ENCODE peak calls at places on chromosome 3, in five cellular contexts. D, M, L, I and G are unnamed samples.

GRCh38 chr3:141241248-141242034 is 9.8 kb downstream of the PXYLP1 start:
- DNase-seq in D (no peak), M (peak), L (no peak), I (no peak), G (peak)

GRCh38 chr3:194375921-194376570 is 6.5 kb upstream of the LRRC15 start:
- DNase-seq in D (no peak), M (no peak), L (no peak), I (no peak), G (no peak)

GRCh38 chr3:187850256-187851010 is 105.2 kb upstream of the BCL6 start:
- DNase-seq in D (no peak), M (no peak), L (no peak), I (peak), G (no peak)

GRCh38 chr3:5019411-5020261 is 40.4 kb downstream of the BHLHE40 start:
- DNase-seq in D (no peak), M (no peak), L (no peak), I (peak), G (no peak)

GRCh38 chr3:98282205-98282604 is at the start of gene OR5H2:
- DNase-seq in D (no peak), M (no peak), L (no peak), I (no peak), G (no peak)

GRCh38 chr3:182050932-182051331 is 339.2 kb downstream of the SOX2 start:
- DNase-seq in D (no peak), M (no peak), L (no peak), I (no peak), G (no peak)

GRCh38 chr3:195609229-195609628 is 25.5 kb upstream of the APOD start:
- DNase-seq in D (no peak), M (no peak), L (no peak), I (no peak), G (no peak)

GRCh38 chr3:58683001-58683845 is 16.6 kb upstream of the FAM3D start:
- DNase-seq in D (no peak), M (no peak), L (no peak), I (no peak), G (no peak)

GRCh38 chr3:99808163-99808794 is 9.4 kb upstream of the CMSS1 start:
- DNase-seq in D (no peak), M (peak), L (no peak), I (no peak), G (no peak)

GRCh38 chr3:44398853-44399252 is 60.3 kb downstream of the TCAIM start:
- DNase-seq in D (no peak), M (no peak), L (no peak), I (no peak), G (no peak)

GRCh38 chr3:71131385-71131871 is 452.1 kb downstream of the FOXP1 start:
- DNase-seq in D (no peak), M (no peak), L (no peak), I (no peak), G (no peak)

GRCh38 chr3:178948546-178948945 is 123.1 kb downstream of the ZMAT3 start:
- DNase-seq in D (no peak), M (no peak), L (no peak), I (no peak), G (no peak)

GRCh38 chr3:29346828-29347227 is 66.0 kb downstream of the RBMS3 start:
- DNase-seq in D (no peak), M (no peak), L (no peak), I (no peak), G (no peak)

GRCh38 chr3:42795621-42796181 is 8.6 kb downstream of the HIGD1A start:
- DNase-seq in D (no peak), M (no peak), L (no peak), I (no peak), G (no peak)

GRCh38 chr3:62242846-62243245 is 130.5 kb downstream of the FEZF2 start:
- DNase-seq in D (no peak), M (no peak), L (no peak), I (no peak), G (no peak)

GRCh38 chr3:98750520-98750919 is 12.6 kb upstream of the ST3GAL6 start:
- DNase-seq in D (no peak), M (no peak), L (no peak), I (no peak), G (no peak)

GRCh38 chr3:171446801-171447578 is 13.2 kb downstream of the TNIK start:
- DNase-seq in D (no peak), M (no peak), L (no peak), I (no peak), G (no peak)

GRCh38 chr3:183687705-183688104 is 9.9 kb upstream of the YEATS2 start:
- DNase-seq in D (no peak), M (no peak), L (no peak), I (no peak), G (no peak)

GRCh38 chr3:169241575-169241927 is 422.0 kb downstream of the MECOM start:
- DNase-seq in D (no peak), M (no peak), L (no peak), I (no peak), G (no peak)

GRCh38 chr3:142987080-142987700 is 14.2 kb upstream of the U2SURP start:
- DNase-seq in D (no peak), M (no peak), L (no peak), I (no peak), G (no peak)

GRCh38 chr3:52432631-52433030 is 12.3 kb downstream of the SEMA3G start:
- DNase-seq in D (peak), M (peak), L (no peak), I (no peak), G (no peak)

GRCh38 chr3:52852419-52852818 is 17.6 kb upstream of the MUSTN1 start:
- DNase-seq in D (no peak), M (no peak), L (no peak), I (no peak), G (no peak)

GRCh38 chr3:155995525-155996370 is 124.6 kb upstream of the KCNAB1 start:
- DNase-seq in D (no peak), M (no peak), L (no peak), I (no peak), G (no peak)

GRCh38 chr3:107855710-107856109 is 235.1 kb downstream of the CD47 start:
- DNase-seq in D (no peak), M (no peak), L (no peak), I (no peak), G (no peak)

GRCh38 chr3:98039322-98040024 is 4.4 kb upstream of the GABRR3 start:
- DNase-seq in D (peak), M (peak), L (no peak), I (no peak), G (no peak)

GRCh38 chr3:160941885-160942494 is 163.2 kb downstream of the B3GALNT1 start:
- DNase-seq in D (peak), M (peak), L (peak), I (no peak), G (no peak)

GRCh38 chr3:170642882-170643601 is 57.2 kb upstream of the SLC7A14 start:
- DNase-seq in D (no peak), M (peak), L (no peak), I (no peak), G (no peak)

GRCh38 chr3:64203969-64204632 is 21.2 kb downstream of the PRICKLE2 start:
- DNase-seq in D (no peak), M (no peak), L (no peak), I (no peak), G (no peak)

GRCh38 chr3:171792549-171792948 is 17.7 kb downstream of the PLD1 start:
- DNase-seq in D (no peak), M (no peak), L (no peak), I (no peak), G (no peak)

GRCh38 chr3:10116138-10116460 is 624 bp downstream of the BRK1 start:
- DNase-seq in D (no peak), M (no peak), L (no peak), I (no peak), G (no peak)

GRCh38 chr3:184345678-184346144 is 8.3 kb downstream of the FAM131A start:
- DNase-seq in D (no peak), M (peak), L (no peak), I (peak), G (no peak)

GRCh38 chr3:58203541-58203940 is 7.2 kb downstream of the DNASE1L3 start:
- DNase-seq in D (no peak), M (no peak), L (no peak), I (no peak), G (no peak)

GRCh38 chr3:105521803-105522202 is 155.1 kb downstream of the ALCAM start:
- DNase-seq in D (no peak), M (no peak), L (no peak), I (no peak), G (no peak)

GRCh38 chr3:4373669-4374068 is 70.5 kb downstream of the SETMAR start:
- DNase-seq in D (no peak), M (no peak), L (no peak), I (no peak), G (no peak)

GRCh38 chr3:51681453-51681852 is 10.4 kb downstream of the TEX264 start:
- DNase-seq in D (no peak), M (no peak), L (no peak), I (peak), G (no peak)

GRCh38 chr3:69102384-69102783 is 17.6 kb downstream of the ARL6IP5 start:
- DNase-seq in D (no peak), M (no peak), L (no peak), I (no peak), G (no peak)

GRCh38 chr3:59133350-59133749 is 83.5 kb upstream of the CFAP20DC start:
- DNase-seq in D (no peak), M (no peak), L (no peak), I (no peak), G (no peak)

GRCh38 chr3:105996781-105997180 is 128.0 kb upstream of the CBLB start:
- DNase-seq in D (no peak), M (no peak), L (no peak), I (no peak), G (no peak)

DNA sequence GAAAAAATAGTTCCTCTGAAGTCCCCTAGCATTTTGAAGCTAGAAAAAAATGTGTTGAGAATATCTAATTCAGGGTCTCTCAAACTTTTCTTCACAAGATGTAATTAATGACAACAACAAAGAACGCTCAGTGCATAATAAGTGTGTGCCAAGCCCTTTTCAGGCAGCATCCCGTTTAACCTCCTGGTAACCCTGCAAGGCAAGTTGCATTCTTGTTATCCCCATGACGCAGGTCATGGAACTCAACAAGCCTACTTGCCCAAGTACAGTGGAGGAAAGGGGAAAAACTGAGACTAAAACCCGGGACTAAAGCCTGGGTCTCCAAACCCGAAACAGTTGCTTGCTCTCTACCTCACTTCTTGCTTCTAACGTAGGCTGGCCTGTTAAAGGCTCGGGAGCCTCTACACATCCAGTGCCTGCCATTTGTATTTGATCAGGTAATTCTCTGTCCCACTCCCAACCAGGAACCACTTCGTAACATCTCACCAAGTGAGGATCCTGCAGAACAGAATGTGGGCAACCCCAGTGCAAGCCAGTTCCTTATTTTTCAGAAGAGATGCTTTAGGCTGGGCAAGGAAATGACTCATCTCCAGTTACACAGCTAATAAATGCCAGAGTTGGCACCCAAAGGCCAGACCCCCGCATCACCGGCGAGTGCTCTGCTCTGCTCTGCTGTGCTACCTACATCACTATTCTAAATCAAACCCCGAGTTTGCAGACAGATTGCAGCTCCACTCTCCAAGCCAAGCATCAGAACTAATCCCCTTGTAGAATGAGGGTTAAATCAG is 28.3 kb downstream of the LMCD1 start:
- DNase-seq in D (no peak), M (no peak), L (no peak), I (no peak), G (no peak)
- TF ChIP-seq CTCF in D (no peak), M (no peak), L (no peak), I (no peak), G (no peak)

GRCh38 chr3:180860180-180860858 is 52.2 kb upstream of the FXR1 start:
- DNase-seq in D (no peak), M (no peak), L (no peak), I (no peak), G (no peak)

GRCh38 chr3:180854887-180855286 is 57.6 kb upstream of the FXR1 start:
- DNase-seq in D (no peak), M (no peak), L (no peak), I (no peak), G (no peak)

GRCh38 chr3:180855956-180856355 is 56.5 kb upstream of the FXR1 start:
- DNase-seq in D (no peak), M (no peak), L (no peak), I (no peak), G (no peak)

DNA sequence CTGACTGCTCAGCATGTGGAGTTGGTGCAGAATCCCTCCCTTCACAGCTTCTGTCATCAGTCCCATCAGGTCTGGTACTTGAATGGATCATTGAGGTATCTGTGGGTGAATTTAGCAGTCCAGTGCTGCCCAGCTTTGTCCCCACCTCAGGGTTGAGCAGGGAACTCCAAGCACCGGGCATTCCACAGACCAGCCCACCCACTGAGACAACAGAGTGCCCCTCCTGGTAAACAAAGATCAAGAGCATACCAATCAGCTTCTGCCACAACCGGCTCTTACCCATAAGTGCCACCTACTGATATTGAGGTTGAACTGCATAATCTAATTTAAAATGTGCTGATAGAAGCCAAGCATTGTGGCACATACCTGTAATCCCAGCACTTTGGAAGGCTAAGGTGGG is 57.1 kb upstream of the FXR1 start:
- DNase-seq in D (no peak), M (no peak), L (no peak), I (no peak), G (no peak)
- TF ChIP-seq CTCF in D (no peak), M (no peak), L (no peak), I (no peak), G (peak)

DNA sequence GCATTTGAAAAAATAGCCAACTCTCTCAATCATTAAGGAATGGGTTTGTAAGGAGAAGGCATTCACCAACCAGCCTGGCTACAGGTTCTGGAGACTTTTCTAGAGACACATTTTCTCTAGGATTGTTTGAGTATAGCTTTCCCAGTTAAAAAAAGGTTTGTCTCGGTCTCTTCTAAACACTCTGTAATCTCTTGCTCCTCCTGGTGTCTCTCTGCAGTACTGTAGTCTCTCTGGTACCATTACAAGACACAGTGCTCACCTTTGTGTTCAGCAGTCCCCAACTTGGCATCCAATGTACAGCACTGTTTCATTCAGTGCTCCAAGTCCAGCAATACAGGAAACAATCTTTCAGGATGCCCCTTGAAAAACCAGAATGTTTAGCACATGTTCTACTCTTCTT is 534.4 kb downstream of the ZNF385D start:
- DNase-seq in D (no peak), M (no peak), L (no peak), I (no peak), G (no peak)
- TF ChIP-seq CTCF in D (no peak), M (no peak), L (no peak), I (peak), G (peak)

GRCh38 chr3:40924559-40925058 is 274.7 kb upstream of the CTNNB1 start:
- DNase-seq in D (no peak), M (no peak), L (no peak), I (no peak), G (no peak)

GRCh38 chr3:40925228-40925627 is 274.1 kb upstream of the CTNNB1 start:
- DNase-seq in D (no peak), M (no peak), L (no peak), I (no peak), G (no peak)

GRCh38 chr3:40930772-40931171 is 268.5 kb upstream of the CTNNB1 start:
- DNase-seq in D (no peak), M (no peak), L (no peak), I (no peak), G (no peak)

GRCh38 chr3:40930131-40930538 is 269.2 kb upstream of the CTNNB1 start:
- DNase-seq in D (no peak), M (no peak), L (no peak), I (peak), G (no peak)
- TF ChIP-seq CTCF in D (no peak), M (no peak), L (no peak), I (peak), G (no peak)

DNA sequence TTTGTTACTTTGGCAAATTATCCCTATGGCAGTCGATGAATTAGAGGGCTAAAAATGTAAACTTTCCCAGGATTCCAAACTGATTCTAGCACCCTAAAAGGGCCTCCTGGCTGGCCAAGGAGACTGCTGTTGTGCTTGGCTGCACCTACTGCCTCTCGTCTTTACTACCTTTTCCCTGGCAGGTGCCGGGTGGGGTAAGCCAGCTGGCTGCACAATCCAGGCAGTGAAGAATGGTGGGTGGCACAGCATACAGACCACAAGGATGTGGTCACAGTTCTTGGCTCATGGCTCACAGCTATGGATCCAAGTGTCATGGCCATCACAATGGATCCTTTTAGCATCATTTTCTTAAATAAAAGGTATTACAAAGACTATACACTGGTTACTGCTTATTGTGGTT is 20.7 kb upstream of the SLC25A26 start:
- DNase-seq in D (no peak), M (no peak), L (no peak), I (no peak), G (no peak)
- TF ChIP-seq CTCF in D (no peak), M (no peak), L (no peak), I (no peak), G (no peak)

GRCh38 chr3:118803096-118803476 is 231.6 kb downstream of the IGSF11 start:
- DNase-seq in D (no peak), M (no peak), L (no peak), I (no peak), G (no peak)

GRCh38 chr3:118804959-118805358 is 229.7 kb downstream of the IGSF11 start:
- DNase-seq in D (no peak), M (no peak), L (no peak), I (no peak), G (no peak)

GRCh38 chr3:118808743-118809142 is 225.9 kb downstream of the IGSF11 start:
- DNase-seq in D (no peak), M (no peak), L (no peak), I (no peak), G (no peak)

GRCh38 chr3:118809696-118810498 is 224.7 kb downstream of the IGSF11 start:
- DNase-seq in D (no peak), M (no peak), L (no peak), I (no peak), G (no peak)

GRCh38 chr3:118806423-118806822 is 228.2 kb downstream of the IGSF11 start:
- DNase-seq in D (no peak), M (no peak), L (no peak), I (no peak), G (no peak)
- TF ChIP-seq CTCF in D (no peak), M (no peak), L (no peak), I (no peak), G (no peak)

GRCh38 chr3:76684946-76685345 is 355.0 kb upstream of the ROBO2 start:
- DNase-seq in D (no peak), M (no peak), L (no peak), I (no peak), G (no peak)

GRCh38 chr3:76683256-76683655 is 356.6 kb upstream of the ROBO2 start:
- DNase-seq in D (no peak), M (no peak), L (no peak), I (no peak), G (no peak)

GRCh38 chr3:76679510-76679909 is 360.4 kb upstream of the ROBO2 start:
- DNase-seq in D (no peak), M (no peak), L (no peak), I (no peak), G (no peak)
- TF ChIP-seq CTCF in D (no peak), M (no peak), L (no peak), I (no peak), G (peak)